ENCODE peak calls at places on chromosomes 12 and 14, in ten cellular contexts. One of them, this sample, is unnamed.

GRCh38 chr14:53391156-53391555 is 238.0 kb upstream of the DDHD1 start:
- DNase-seq in effector memory CD4-positive, alpha-beta T cell: no peak
- DNase-seq in CD8-positive, alpha-beta T cell: no peak
- DNase-seq in esophagus squamous epithelium: no peak
- DNase-seq in SJCRH30: peak; percentile 28
- DNase-seq in HCT116: peak; percentile 72
- DNase-seq in tibial artery: no peak
- DNase-seq in right lobe of liver: no peak
- DNase-seq in endodermal cell: no peak
- DNase-seq in heart right ventricle: no peak
- DNase-seq in this sample: no peak

GRCh38 chr12:32891956-32892355 is 4.6 kb downstream of the PKP2 start:
- DNase-seq in effector memory CD4-positive, alpha-beta T cell: no peak
- DNase-seq in CD8-positive, alpha-beta T cell: no peak
- DNase-seq in esophagus squamous epithelium: no peak
- DNase-seq in SJCRH30: no peak
- DNase-seq in HCT116: no peak
- DNase-seq in tibial artery: no peak
- DNase-seq in right lobe of liver: no peak
- DNase-seq in endodermal cell: peak; percentile 83
- DNase-seq in heart right ventricle: no peak
- DNase-seq in this sample: peak; percentile 67

GRCh38 chr12:53618340-53618739 is 7.8 kb downstream of the ATF7 start:
- DNase-seq in effector memory CD4-positive, alpha-beta T cell: no peak
- DNase-seq in CD8-positive, alpha-beta T cell: no peak
- DNase-seq in esophagus squamous epithelium: no peak
- DNase-seq in SJCRH30: no peak
- DNase-seq in HCT116: no peak
- DNase-seq in tibial artery: no peak
- DNase-seq in right lobe of liver: no peak
- DNase-seq in endodermal cell: no peak
- DNase-seq in heart right ventricle: no peak
- DNase-seq in this sample: no peak

GRCh38 chr12:41205070-41205715 is 17.1 kb downstream of the PDZRN4 start:
- DNase-seq in effector memory CD4-positive, alpha-beta T cell: no peak
- DNase-seq in CD8-positive, alpha-beta T cell: no peak
- DNase-seq in esophagus squamous epithelium: no peak
- DNase-seq in SJCRH30: no peak
- DNase-seq in HCT116: no peak
- DNase-seq in tibial artery: no peak
- DNase-seq in right lobe of liver: no peak
- DNase-seq in endodermal cell: no peak
- DNase-seq in heart right ventricle: no peak
- DNase-seq in this sample: no peak

GRCh38 chr12:98439471-98440164 is 75.8 kb upstream of the TMPO start:
- DNase-seq in effector memory CD4-positive, alpha-beta T cell: no peak
- DNase-seq in CD8-positive, alpha-beta T cell: no peak
- DNase-seq in esophagus squamous epithelium: no peak
- DNase-seq in SJCRH30: peak; percentile 17
- DNase-seq in HCT116: no peak
- DNase-seq in tibial artery: no peak
- DNase-seq in right lobe of liver: no peak
- DNase-seq in endodermal cell: peak; percentile 48
- DNase-seq in heart right ventricle: no peak
- DNase-seq in this sample: no peak

GRCh38 chr12:128336506-128336905 is 69.5 kb downstream of the TMEM132C start:
- DNase-seq in effector memory CD4-positive, alpha-beta T cell: no peak
- DNase-seq in CD8-positive, alpha-beta T cell: no peak
- DNase-seq in esophagus squamous epithelium: no peak
- DNase-seq in SJCRH30: no peak
- DNase-seq in HCT116: no peak
- DNase-seq in tibial artery: no peak
- DNase-seq in right lobe of liver: no peak
- DNase-seq in endodermal cell: no peak
- DNase-seq in heart right ventricle: no peak
- DNase-seq in this sample: no peak

GRCh38 chr12:13097526-13097925 is 5.9 kb downstream of the GSG1 start:
- DNase-seq in effector memory CD4-positive, alpha-beta T cell: no peak
- DNase-seq in CD8-positive, alpha-beta T cell: no peak
- DNase-seq in esophagus squamous epithelium: no peak
- DNase-seq in SJCRH30: peak; percentile 38
- DNase-seq in HCT116: no peak
- DNase-seq in tibial artery: no peak
- DNase-seq in right lobe of liver: no peak
- DNase-seq in endodermal cell: no peak
- DNase-seq in heart right ventricle: no peak
- DNase-seq in this sample: no peak

GRCh38 chr12:60195483-60195882 is 599.7 kb downstream of the SLC16A7 start:
- DNase-seq in effector memory CD4-positive, alpha-beta T cell: no peak
- DNase-seq in CD8-positive, alpha-beta T cell: no peak
- DNase-seq in esophagus squamous epithelium: no peak
- DNase-seq in SJCRH30: no peak
- DNase-seq in HCT116: no peak
- DNase-seq in tibial artery: no peak
- DNase-seq in right lobe of liver: no peak
- DNase-seq in endodermal cell: no peak
- DNase-seq in heart right ventricle: no peak
- DNase-seq in this sample: no peak

GRCh38 chr12:7917392-7918267 is 18.4 kb downstream of the SLC2A3 start:
- DNase-seq in effector memory CD4-positive, alpha-beta T cell: no peak
- DNase-seq in CD8-positive, alpha-beta T cell: no peak
- DNase-seq in esophagus squamous epithelium: no peak
- DNase-seq in SJCRH30: no peak
- DNase-seq in HCT116: no peak
- DNase-seq in tibial artery: no peak
- DNase-seq in right lobe of liver: no peak
- DNase-seq in endodermal cell: peak; percentile 72
- DNase-seq in heart right ventricle: no peak
- DNase-seq in this sample: no peak

GRCh38 chr14:103711516-103712431 is 3.5 kb downstream of the XRCC3 start:
- DNase-seq in effector memory CD4-positive, alpha-beta T cell: no peak
- DNase-seq in CD8-positive, alpha-beta T cell: no peak
- DNase-seq in esophagus squamous epithelium: no peak
- DNase-seq in SJCRH30: no peak
- DNase-seq in HCT116: no peak
- DNase-seq in tibial artery: peak; percentile 89
- DNase-seq in right lobe of liver: no peak
- DNase-seq in endodermal cell: no peak
- DNase-seq in heart right ventricle: peak; percentile 71
- DNase-seq in this sample: no peak
- H3K27ac ChIP-seq in effector memory CD4-positive, alpha-beta T cell: no peak overlapping the region
- H3K27ac ChIP-seq in CD8-positive, alpha-beta T cell: no peak overlapping the region
- H3K27ac ChIP-seq in esophagus squamous epithelium: peak overlapping the region; percentile 87
- H3K27ac ChIP-seq in SJCRH30: no peak overlapping the region
- H3K27ac ChIP-seq in HCT116: no peak overlapping the region
- H3K27ac ChIP-seq in tibial artery: peak overlapping the region; percentile 62
- H3K27ac ChIP-seq in right lobe of liver: no peak overlapping the region
- H3K27ac ChIP-seq in endodermal cell: no peak overlapping the region
- H3K27ac ChIP-seq in heart right ventricle: peak overlapping the region; percentile 69
- H3K27ac ChIP-seq in this sample: no peak overlapping the region

GRCh38 chr12:42757735-42758134 is 168.2 kb upstream of the PRICKLE1 start:
- DNase-seq in effector memory CD4-positive, alpha-beta T cell: no peak
- DNase-seq in CD8-positive, alpha-beta T cell: no peak
- DNase-seq in esophagus squamous epithelium: no peak
- DNase-seq in SJCRH30: no peak
- DNase-seq in HCT116: no peak
- DNase-seq in tibial artery: no peak
- DNase-seq in right lobe of liver: no peak
- DNase-seq in endodermal cell: no peak
- DNase-seq in heart right ventricle: no peak
- DNase-seq in this sample: no peak
- H3K27ac ChIP-seq in effector memory CD4-positive, alpha-beta T cell: no peak overlapping the region
- H3K27ac ChIP-seq in CD8-positive, alpha-beta T cell: no peak overlapping the region
- H3K27ac ChIP-seq in esophagus squamous epithelium: no peak overlapping the region
- H3K27ac ChIP-seq in SJCRH30: no peak overlapping the region
- H3K27ac ChIP-seq in HCT116: no peak overlapping the region
- H3K27ac ChIP-seq in tibial artery: no peak overlapping the region
- H3K27ac ChIP-seq in right lobe of liver: no peak overlapping the region
- H3K27ac ChIP-seq in endodermal cell: peak overlapping the region; percentile 60
- H3K27ac ChIP-seq in heart right ventricle: no peak overlapping the region
- H3K27ac ChIP-seq in this sample: no peak overlapping the region

DNA sequence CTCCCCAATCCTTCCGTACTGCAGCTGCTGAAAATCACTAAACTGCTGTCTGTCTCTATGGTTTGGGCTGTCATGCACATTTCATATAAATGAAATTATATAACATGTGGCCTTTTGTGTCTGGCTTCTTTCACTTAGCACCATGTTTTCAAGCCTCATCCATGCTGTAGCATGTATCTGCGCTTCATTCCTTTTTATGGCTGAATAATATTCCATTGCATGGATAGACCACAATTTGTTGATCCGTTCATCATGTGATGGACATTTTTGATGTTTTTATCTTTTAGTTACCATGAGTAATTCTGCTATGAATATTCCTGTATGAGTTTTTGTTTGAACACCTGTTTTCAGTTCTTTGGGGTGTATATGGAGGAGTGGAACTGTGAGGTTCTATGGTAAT is 32.6 kb upstream of the MED13L start:
- DNase-seq in effector memory CD4-positive, alpha-beta T cell: no peak
- DNase-seq in CD8-positive, alpha-beta T cell: no peak
- DNase-seq in esophagus squamous epithelium: no peak
- DNase-seq in SJCRH30: no peak
- DNase-seq in HCT116: no peak
- DNase-seq in tibial artery: no peak
- DNase-seq in right lobe of liver: no peak
- DNase-seq in endodermal cell: no peak
- DNase-seq in heart right ventricle: no peak
- DNase-seq in this sample: no peak
- H3K27ac ChIP-seq in effector memory CD4-positive, alpha-beta T cell: no peak overlapping the region
- H3K27ac ChIP-seq in CD8-positive, alpha-beta T cell: no peak overlapping the region
- H3K27ac ChIP-seq in esophagus squamous epithelium: no peak overlapping the region
- H3K27ac ChIP-seq in SJCRH30: no peak overlapping the region
- H3K27ac ChIP-seq in HCT116: no peak overlapping the region
- H3K27ac ChIP-seq in tibial artery: no peak overlapping the region
- H3K27ac ChIP-seq in right lobe of liver: no peak overlapping the region
- H3K27ac ChIP-seq in endodermal cell: no peak overlapping the region
- H3K27ac ChIP-seq in heart right ventricle: no peak overlapping the region
- H3K27ac ChIP-seq in this sample: no peak overlapping the region

GRCh38 chr12:103855896-103856657 is 15.0 kb upstream of the NT5DC3 start:
- DNase-seq in effector memory CD4-positive, alpha-beta T cell: no peak
- DNase-seq in CD8-positive, alpha-beta T cell: no peak
- DNase-seq in esophagus squamous epithelium: no peak
- DNase-seq in SJCRH30: no peak
- DNase-seq in HCT116: no peak
- DNase-seq in tibial artery: no peak
- DNase-seq in right lobe of liver: no peak
- DNase-seq in endodermal cell: no peak
- DNase-seq in heart right ventricle: no peak
- DNase-seq in this sample: no peak

GRCh38 chr12:103858335-103858734 is 17.3 kb upstream of the NT5DC3 start:
- DNase-seq in effector memory CD4-positive, alpha-beta T cell: no peak
- DNase-seq in CD8-positive, alpha-beta T cell: no peak
- DNase-seq in esophagus squamous epithelium: no peak
- DNase-seq in SJCRH30: no peak
- DNase-seq in HCT116: no peak
- DNase-seq in tibial artery: no peak
- DNase-seq in right lobe of liver: no peak
- DNase-seq in endodermal cell: no peak
- DNase-seq in heart right ventricle: no peak
- DNase-seq in this sample: no peak

GRCh38 chr12:103855036-103855712 is 14.1 kb upstream of the NT5DC3 start:
- DNase-seq in effector memory CD4-positive, alpha-beta T cell: no peak
- DNase-seq in CD8-positive, alpha-beta T cell: no peak
- DNase-seq in esophagus squamous epithelium: no peak
- DNase-seq in SJCRH30: no peak
- DNase-seq in HCT116: no peak
- DNase-seq in tibial artery: no peak
- DNase-seq in right lobe of liver: no peak
- DNase-seq in endodermal cell: no peak
- DNase-seq in heart right ventricle: no peak
- DNase-seq in this sample: peak; percentile 75

GRCh38 chr12:103857164-103857563 is 16.1 kb upstream of the NT5DC3 start:
- DNase-seq in effector memory CD4-positive, alpha-beta T cell: no peak
- DNase-seq in CD8-positive, alpha-beta T cell: no peak
- DNase-seq in esophagus squamous epithelium: no peak
- DNase-seq in SJCRH30: no peak
- DNase-seq in HCT116: no peak
- DNase-seq in tibial artery: no peak
- DNase-seq in right lobe of liver: no peak
- DNase-seq in endodermal cell: no peak
- DNase-seq in heart right ventricle: no peak
- DNase-seq in this sample: no peak

DNA sequence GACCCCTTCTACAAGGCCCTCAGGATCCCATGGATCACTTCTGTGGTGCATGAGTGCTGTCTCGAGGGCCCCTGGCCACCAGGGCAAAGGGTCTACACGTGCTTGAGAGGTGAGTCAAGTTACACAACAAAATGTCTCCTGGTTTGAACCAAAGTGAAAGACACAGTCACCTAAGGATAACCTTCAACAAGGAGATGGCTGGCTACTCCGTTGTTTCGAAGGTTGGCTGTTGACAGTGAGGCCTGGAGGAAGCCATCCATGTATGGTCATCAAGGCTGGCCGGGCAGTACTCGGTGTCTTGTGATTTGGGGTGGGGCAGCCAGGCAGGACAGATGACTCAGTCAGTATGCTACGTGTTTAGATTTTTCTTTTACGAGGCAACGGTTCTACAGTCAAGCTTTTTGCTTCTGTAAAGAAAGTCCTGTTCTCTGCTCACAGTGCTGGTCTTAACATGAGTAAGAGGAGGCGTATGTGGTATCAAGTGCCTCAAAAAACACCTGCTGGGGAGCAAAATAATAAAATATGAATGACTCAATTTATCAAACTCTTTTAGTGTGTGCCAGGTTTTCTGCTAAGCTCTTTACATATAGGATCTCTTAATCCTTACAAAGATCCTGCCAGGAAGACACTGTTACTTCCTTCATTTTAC is 18.0 kb upstream of the NT5DC3 start:
- DNase-seq in effector memory CD4-positive, alpha-beta T cell: no peak
- DNase-seq in CD8-positive, alpha-beta T cell: no peak
- DNase-seq in esophagus squamous epithelium: no peak
- DNase-seq in SJCRH30: no peak
- DNase-seq in HCT116: peak; percentile 77
- DNase-seq in tibial artery: peak; percentile 95
- DNase-seq in right lobe of liver: no peak
- DNase-seq in endodermal cell: peak; percentile 24
- DNase-seq in heart right ventricle: peak; percentile 25
- DNase-seq in this sample: peak; percentile 87
- H3K27ac ChIP-seq in effector memory CD4-positive, alpha-beta T cell: no peak overlapping the region
- H3K27ac ChIP-seq in CD8-positive, alpha-beta T cell: no peak overlapping the region
- H3K27ac ChIP-seq in esophagus squamous epithelium: peak overlapping the region; percentile 89
- H3K27ac ChIP-seq in SJCRH30: no peak overlapping the region
- H3K27ac ChIP-seq in HCT116: peak overlapping the region; percentile 58
- H3K27ac ChIP-seq in tibial artery: peak overlapping the region; percentile 85
- H3K27ac ChIP-seq in right lobe of liver: no peak overlapping the region
- H3K27ac ChIP-seq in endodermal cell: no peak overlapping the region
- H3K27ac ChIP-seq in heart right ventricle: peak overlapping the region; percentile 17
- H3K27ac ChIP-seq in this sample: peak overlapping the region; percentile 92

GRCh38 chr14:73728106-73729014 is 14.2 kb upstream of the PNMA1 start:
- DNase-seq in effector memory CD4-positive, alpha-beta T cell: peak; percentile 67
- DNase-seq in CD8-positive, alpha-beta T cell: peak; percentile 93
- DNase-seq in esophagus squamous epithelium: no peak
- DNase-seq in SJCRH30: peak; percentile 72
- DNase-seq in HCT116: peak; percentile 61
- DNase-seq in tibial artery: peak; percentile 89
- DNase-seq in right lobe of liver: peak; percentile 90
- DNase-seq in endodermal cell: peak; percentile 97
- DNase-seq in heart right ventricle: peak; percentile 86
- DNase-seq in this sample: peak; percentile 79
- H3K27ac ChIP-seq in effector memory CD4-positive, alpha-beta T cell: no peak overlapping the region
- H3K27ac ChIP-seq in CD8-positive, alpha-beta T cell: no peak overlapping the region
- H3K27ac ChIP-seq in esophagus squamous epithelium: peak overlapping the region; percentile 81
- H3K27ac ChIP-seq in SJCRH30: no peak overlapping the region
- H3K27ac ChIP-seq in HCT116: peak overlapping the region; percentile 1
- H3K27ac ChIP-seq in tibial artery: peak overlapping the region; percentile 9
- H3K27ac ChIP-seq in right lobe of liver: peak overlapping the region; percentile 12
- H3K27ac ChIP-seq in endodermal cell: no peak overlapping the region
- H3K27ac ChIP-seq in heart right ventricle: peak overlapping the region; percentile 54
- H3K27ac ChIP-seq in this sample: no peak overlapping the region

GRCh38 chr12:55641595-55641994 is 4.9 kb downstream of the OR10P1 start:
- DNase-seq in effector memory CD4-positive, alpha-beta T cell: no peak
- DNase-seq in CD8-positive, alpha-beta T cell: no peak
- DNase-seq in esophagus squamous epithelium: no peak
- DNase-seq in SJCRH30: no peak
- DNase-seq in HCT116: no peak
- DNase-seq in tibial artery: no peak
- DNase-seq in right lobe of liver: no peak
- DNase-seq in endodermal cell: peak; percentile 34
- DNase-seq in heart right ventricle: no peak
- DNase-seq in this sample: no peak
- H3K27ac ChIP-seq in effector memory CD4-positive, alpha-beta T cell: no peak overlapping the region
- H3K27ac ChIP-seq in CD8-positive, alpha-beta T cell: no peak overlapping the region
- H3K27ac ChIP-seq in esophagus squamous epithelium: no peak overlapping the region
- H3K27ac ChIP-seq in SJCRH30: no peak overlapping the region
- H3K27ac ChIP-seq in HCT116: no peak overlapping the region
- H3K27ac ChIP-seq in tibial artery: no peak overlapping the region
- H3K27ac ChIP-seq in right lobe of liver: peak overlapping the region; percentile 16
- H3K27ac ChIP-seq in endodermal cell: no peak overlapping the region
- H3K27ac ChIP-seq in heart right ventricle: no peak overlapping the region
- H3K27ac ChIP-seq in this sample: no peak overlapping the region